ENCODE peak calls at places on chromosomes 3 and 15, in four cellular contexts. D is ovary, L is dorsolateral prefrontal cortex, H is A549. J is an unnamed sample.

GRCh38 chr3:100260081-100260684 is 609 bp upstream of the TBC1D23 start:
- DNase-seq in D (peak), L (no peak), H (no peak), J (no peak)

GRCh38 chr3:48756640-48757039 is 39.6 kb upstream of the IP6K2 start:
- DNase-seq in D (no peak), L (no peak), H (no peak), J (no peak)

GRCh38 chr15:55344206-55344605 is 25.2 kb downstream of the PIGB start:
- DNase-seq in D (no peak), L (no peak), H (no peak), J (no peak)

GRCh38 chr3:39809181-39809994 is at the start of gene MYRIP:
- DNase-seq in D (peak), L (peak), H (no peak), J (no peak)

GRCh38 chr3:12612514-12613226 is 51.2 kb downstream of the RAF1 start:
- DNase-seq in D (no peak), L (no peak), H (no peak), J (no peak)

GRCh38 chr3:32138545-32139104 is 32.2 kb downstream of the GPD1L start:
- DNase-seq in D (no peak), L (no peak), H (no peak), J (no peak)

GRCh38 chr3:117786339-117786738 is 1076.8 kb downstream of the TUSC7 start:
- DNase-seq in D (no peak), L (no peak), H (no peak), J (no peak)

GRCh38 chr3:65635661-65636060 is 403.1 kb downstream of the MAGI1 start:
- DNase-seq in D (no peak), L (no peak), H (no peak), J (no peak)

GRCh38 chr3:183650554-183650953 is 15.1 kb downstream of the KLHL24 start:
- DNase-seq in D (no peak), L (no peak), H (no peak), J (no peak)

GRCh38 chr15:40340038-40340739 is 550 bp downstream of the CCDC9B start:
- DNase-seq in D (peak), L (peak), H (peak), J (peak)

GRCh38 chr3:98727638-98728037 is 35.5 kb upstream of the ST3GAL6 start:
- DNase-seq in D (no peak), L (no peak), H (no peak), J (no peak)

GRCh38 chr3:122066331-122067213 is 11.4 kb downstream of the CD86 start:
- DNase-seq in D (no peak), L (no peak), H (no peak), J (no peak)

DNA sequence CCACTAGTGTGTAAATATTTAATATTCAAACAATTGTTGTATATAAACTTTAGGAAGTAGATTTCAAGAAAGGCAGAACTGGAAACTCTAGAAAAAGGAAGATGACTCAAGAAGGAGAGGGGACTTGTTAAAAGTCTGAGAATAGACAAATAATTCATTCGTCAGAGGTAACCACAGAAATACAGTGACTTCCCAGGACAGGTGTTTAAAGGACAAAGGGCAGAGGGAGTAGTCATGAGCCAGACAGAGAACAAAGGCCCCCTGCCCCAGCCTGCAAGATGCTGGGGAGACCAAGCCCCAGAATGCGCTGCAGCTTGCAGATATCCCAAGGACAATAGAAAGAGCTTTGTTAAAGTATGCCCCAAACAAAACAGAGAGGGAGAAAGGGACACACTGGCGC is 130.4 kb downstream of the UACA start:
- DNase-seq in D (no peak), L (no peak), H (no peak), J (no peak)
- H3K27ac ChIP-seq in D (no peak), L (no peak), H (no peak), J (no peak)

GRCh38 chr15:41692049-41692448 is 31.8 kb downstream of the MGA start:
- DNase-seq in D (no peak), L (no peak), H (no peak), J (no peak)

GRCh38 chr15:41689834-41690233 is 29.6 kb downstream of the MGA start:
- DNase-seq in D (no peak), L (no peak), H (no peak), J (no peak)

GRCh38 chr15:41689083-41689482 is 28.9 kb downstream of the MGA start:
- DNase-seq in D (no peak), L (no peak), H (no peak), J (no peak)

GRCh38 chr15:41691471-41691870 is 31.3 kb downstream of the MGA start:
- DNase-seq in D (no peak), L (no peak), H (no peak), J (no peak)

GRCh38 chr15:41690636-41691035 is 30.4 kb downstream of the MGA start:
- DNase-seq in D (no peak), L (no peak), H (no peak), J (no peak)
- H3K27ac ChIP-seq in D (no peak), L (no peak), H (no peak), J (no peak)

DNA sequence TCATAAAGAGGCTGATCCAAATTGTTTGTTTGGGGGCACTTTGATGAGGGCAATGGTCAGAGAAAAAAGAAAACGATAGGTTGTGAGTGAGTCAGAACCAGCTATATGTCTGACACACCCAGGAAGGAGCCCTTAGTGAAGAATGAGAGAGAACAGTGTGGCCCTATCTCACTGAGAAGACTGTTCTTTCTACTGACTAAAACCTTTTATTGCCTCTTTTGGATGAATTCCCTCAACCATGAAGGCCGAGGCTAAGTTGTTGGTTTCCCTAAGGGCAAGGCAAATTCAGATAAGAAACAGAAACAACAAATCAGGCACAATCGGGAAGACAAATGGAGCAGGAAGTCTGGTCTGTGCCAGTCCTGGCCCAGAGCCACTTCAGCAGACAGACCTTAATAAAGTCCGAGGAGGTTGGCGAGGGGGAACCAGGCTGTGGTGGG is 82.8 kb downstream of the TGFBR2 start:
- DNase-seq in D (peak), L (no peak), H (peak), J (no peak)
- H3K27ac ChIP-seq in D (no peak), L (peak), H (peak), J (no peak)

GRCh38 chr3:52216585-52217408 is 8.6 kb downstream of the TLR9 start:
- DNase-seq in D (peak), L (no peak), H (no peak), J (no peak)

GRCh38 chr3:52213005-52213404 is 12.4 kb downstream of the TLR9 start:
- DNase-seq in D (no peak), L (no peak), H (no peak), J (no peak)

GRCh38 chr3:52217409-52217805 is 8.0 kb downstream of the TLR9 start:
- DNase-seq in D (peak), L (no peak), H (no peak), J (no peak)

GRCh38 chr3:52213901-52214300 is 11.5 kb downstream of the TLR9 start:
- DNase-seq in D (no peak), L (no peak), H (no peak), J (no peak)

GRCh38 chr3:52215351-52215750 is 10.1 kb downstream of the TLR9 start:
- DNase-seq in D (no peak), L (no peak), H (no peak), J (no peak)
- H3K27ac ChIP-seq in D (no peak), L (no peak), H (no peak), J (no peak)

DNA sequence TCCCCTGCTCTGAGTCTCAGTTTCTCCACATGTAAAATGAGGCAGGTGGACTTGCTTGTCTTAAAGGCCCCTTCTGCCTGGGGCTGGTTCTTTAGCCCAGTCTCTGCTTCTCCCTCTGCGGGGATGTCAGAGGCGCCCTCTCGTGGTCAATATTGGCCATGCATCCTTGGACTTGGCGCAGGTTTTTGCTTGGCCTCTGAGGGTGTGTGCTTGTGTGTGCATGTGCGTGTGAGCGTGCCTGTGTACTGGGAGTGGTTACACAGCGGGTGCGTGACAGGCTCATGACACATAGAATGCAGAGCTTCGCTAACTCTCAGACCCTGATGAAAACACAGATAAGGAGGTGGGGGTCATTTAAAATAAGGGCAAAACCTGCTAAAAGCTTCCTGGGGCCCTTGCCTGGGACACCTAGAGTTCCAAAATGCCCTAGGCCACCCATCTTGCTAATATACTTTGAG is 160.9 kb downstream of the SMAD6 start:
- DNase-seq in D (peak), L (peak), H (peak), J (peak)
- H3K27ac ChIP-seq in D (no peak), L (no peak), H (peak), J (no peak)

DNA sequence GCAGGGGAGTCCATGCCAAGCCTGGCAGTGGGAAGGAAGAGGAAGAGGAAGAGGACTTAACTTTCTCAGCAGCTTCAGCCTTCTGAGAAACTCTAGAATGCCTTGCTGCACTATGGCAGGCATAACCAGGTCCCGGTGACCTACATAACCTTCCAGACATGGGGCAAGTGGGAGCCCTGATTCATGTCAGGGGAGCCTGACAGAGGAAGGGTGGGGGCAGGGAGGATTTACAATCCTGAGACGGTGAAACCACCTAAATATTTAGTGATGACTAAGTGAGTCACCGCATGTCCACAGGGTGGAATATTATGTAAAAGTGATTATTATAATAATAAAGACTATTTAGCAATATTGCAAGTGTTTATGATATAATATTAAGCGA is 46.7 kb downstream of the AMOTL2 start:
- DNase-seq in D (no peak), L (no peak), H (peak), J (no peak)
- H3K27ac ChIP-seq in D (no peak), L (no peak), H (peak), J (no peak)

DNA sequence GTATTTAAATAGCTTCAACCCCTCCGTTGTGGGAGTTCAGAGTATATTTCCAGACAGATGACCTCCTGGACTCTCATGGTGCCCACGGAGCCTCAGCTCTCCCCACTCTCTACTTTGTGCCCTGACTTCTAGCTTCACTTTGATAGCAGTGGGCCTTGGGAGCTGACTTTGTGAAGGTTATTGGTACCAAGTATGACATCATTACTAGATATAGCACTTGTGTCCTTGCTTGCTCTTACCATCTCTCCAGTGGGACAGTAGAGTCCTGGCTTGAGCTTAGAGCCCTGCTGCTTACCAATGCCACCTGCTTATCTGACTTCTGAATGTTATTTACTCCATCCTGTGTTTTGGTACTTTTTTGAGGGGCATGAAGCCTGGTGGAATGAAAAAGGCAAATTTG is 53.4 kb downstream of the PPM1L start:
- DNase-seq in D (no peak), L (no peak), H (no peak), J (no peak)
- H3K27ac ChIP-seq in D (no peak), L (no peak), H (no peak), J (no peak)

J was measured in caudate nucleus.